ENCODE peak calls at places on chromosomes 2 and 18, in eight cellular contexts. L is cardiac muscle cell, X is uterus, V is psoas muscle, G is H1, F is upper lobe of right lung, U is PC-3, M is WERI-Rb-1. J is an unnamed sample. For H3K27me3, the result is how much of the 10 kb centered on the place peaks cover.

GRCh38 chr18:10379511-10379910 is 74.9 kb upstream of the APCDD1 start:
- DNase-seq in M (no peak), V (no peak), U (peak), F (no peak), L (no peak), G (no peak), X (no peak), J (no peak)

GRCh38 chr2:5472673-5473072 is 219.5 kb upstream of the SOX11 start:
- DNase-seq in G (no peak), F (no peak), V (no peak), L (no peak), X (no peak), M (no peak), U (no peak), J (no peak)

GRCh38 chr2:111905990-111906735 is 7.8 kb downstream of the MERTK start:
- DNase-seq in G (no peak), V (no peak), U (no peak), F (no peak), M (no peak), L (no peak), X (peak), J (peak)

GRCh38 chr2:98460573-98461560 is 16.2 kb downstream of the INPP4A start:
- DNase-seq in M (no peak), U (no peak), L (no peak), X (no peak), V (no peak), F (no peak), G (no peak), J (peak)

GRCh38 chr18:902179-902718 is 2.4 kb upstream of the ADCYAP1 start:
- DNase-seq in V (no peak), G (no peak), U (peak), M (peak), L (no peak), X (no peak), F (no peak), J (no peak)

GRCh38 chr2:75133621-75134020 is 65.7 kb downstream of the TACR1 start:
- DNase-seq in M (no peak), V (no peak), L (no peak), U (no peak), X (no peak), F (no peak), G (no peak), J (no peak)

GRCh38 chr2:145198555-145198954 is 678.6 kb upstream of the ZEB2 start:
- DNase-seq in M (no peak), V (no peak), L (no peak), F (no peak), U (no peak), X (no peak), G (no peak), J (no peak)

GRCh38 chr18:23166863-23167531 is 31.7 kb downstream of the CABLES1 start:
- DNase-seq in U (no peak), M (no peak), V (no peak), G (no peak), L (no peak), F (no peak), X (no peak), J (no peak)

GRCh38 chr2:8451273-8451672 is 230.6 kb upstream of the ID2 start:
- DNase-seq in U (no peak), G (no peak), V (no peak), F (no peak), M (no peak), X (no peak), L (no peak), J (no peak)

GRCh38 chr2:241961454-241961853 is 91.9 kb downstream of the RTP5 start:
- DNase-seq in M (no peak), G (no peak), L (no peak), X (no peak), U (no peak), V (no peak), F (peak), J (no peak)

GRCh38 chr2:37343537-37344434 is 644 bp upstream of the QPCT start:
- DNase-seq in M (no peak), U (peak), G (no peak), X (peak), V (no peak), L (no peak), F (no peak), J (no peak)

GRCh38 chr2:209809256-209809655 is 37.6 kb downstream of the UNC80 start:
- DNase-seq in X (no peak), F (no peak), G (no peak), U (no peak), L (no peak), M (no peak), V (no peak), J (peak)

GRCh38 chr2:11367170-11367569 is 22.7 kb upstream of the ROCK2 start:
- DNase-seq in M (no peak), X (no peak), L (no peak), F (no peak), G (no peak), V (no peak), U (no peak), J (no peak)

GRCh38 chr2:57100436-57100835 is 916.6 kb downstream of the CCDC85A start:
- DNase-seq in V (no peak), M (no peak), U (no peak), X (no peak), L (no peak), G (no peak), F (no peak), J (no peak)

GRCh38 chr18:74186661-74187060 is 38.3 kb downstream of the TIMM21 start:
- DNase-seq in V (no peak), G (no peak), X (no peak), U (no peak), F (no peak), L (no peak), M (no peak), J (no peak)

GRCh38 chr18:44213288-44213687 is 467.4 kb upstream of the SETBP1 start:
- DNase-seq in L (no peak), M (no peak), G (no peak), X (no peak), U (no peak), F (no peak), V (no peak), J (no peak)

GRCh38 chr2:856041-856440 is 94.6 kb upstream of the SNTG2 start:
- DNase-seq in L (no peak), G (no peak), F (no peak), X (no peak), M (no peak), U (no peak), V (no peak), J (no peak)
- H3K4me3 ChIP-seq in L (no peak), G (no peak), F (no peak), X (no peak), M (no peak), U (no peak), V (no peak), J (no peak)

GRCh38 chr2:172672999-172673726 is 62.5 kb upstream of the RAPGEF4 start:
- DNase-seq in M (no peak), V (no peak), F (no peak), G (no peak), X (no peak), U (peak), L (no peak), J (no peak)

GRCh38 chr2:172671506-172671905 is 64.1 kb upstream of the RAPGEF4 start:
- DNase-seq in G (no peak), X (no peak), V (no peak), U (peak), L (no peak), M (no peak), F (no peak), J (no peak)

GRCh38 chr2:172672114-172672513 is 63.5 kb upstream of the RAPGEF4 start:
- DNase-seq in F (no peak), L (no peak), V (no peak), U (peak), X (no peak), G (no peak), M (no peak), J (no peak)

GRCh38 chr2:172674968-172675303 is 60.7 kb upstream of the RAPGEF4 start:
- DNase-seq in L (no peak), G (no peak), V (no peak), F (no peak), M (no peak), X (no peak), U (no peak), J (no peak)

DNA sequence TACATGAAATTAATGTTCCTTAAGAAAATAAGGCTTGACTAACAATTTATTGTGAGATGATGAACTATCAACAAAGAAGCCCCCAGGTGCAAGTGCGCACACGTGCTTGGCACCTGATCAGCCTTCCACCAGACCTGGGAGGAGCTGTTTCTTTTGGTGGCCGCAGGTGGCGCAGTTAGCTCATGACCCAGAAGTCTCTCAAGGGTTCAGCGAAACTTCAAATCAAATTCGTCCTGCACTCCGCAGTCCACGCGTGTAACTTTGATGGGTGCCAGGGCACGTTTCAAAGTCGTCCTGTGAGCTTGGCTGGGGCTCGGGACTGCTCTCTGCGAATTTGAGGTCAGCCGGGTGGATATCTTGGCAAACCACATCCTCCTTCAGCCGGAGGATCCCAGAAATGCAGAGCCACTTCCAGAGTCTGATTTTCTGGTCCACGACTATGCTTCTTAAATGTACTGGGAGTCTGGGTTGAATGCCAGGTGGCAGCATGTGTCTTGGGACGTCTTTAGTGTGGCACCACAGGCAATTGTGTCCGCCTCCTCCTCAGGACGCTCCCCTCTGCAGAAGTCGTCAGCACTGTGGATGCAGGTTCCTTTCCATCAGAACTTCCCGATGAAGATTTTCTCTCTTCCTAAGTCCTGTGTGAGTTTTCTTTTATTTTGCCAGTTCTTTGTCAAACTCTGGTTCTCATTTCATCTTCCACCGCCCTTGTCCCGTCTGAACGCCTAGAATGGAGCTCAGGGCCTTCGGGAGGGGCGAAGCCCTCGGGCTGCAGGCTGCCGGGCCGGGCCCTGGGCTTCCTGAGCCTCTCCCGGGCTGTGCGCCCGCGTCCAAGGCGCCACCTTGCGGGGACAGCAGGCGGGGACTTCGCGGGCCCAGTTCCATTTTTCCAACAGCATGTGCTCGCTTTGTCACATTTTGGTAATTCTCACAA is 61.3 kb upstream of the RAPGEF4 start:
- DNase-seq in V (peak), F (peak), G (peak), M (no peak), U (no peak), L (peak), X (no peak), J (peak)
- TF ChIP-seq CTCF in V (peak), F (peak), G (peak), M (no peak), U (no peak), L (peak), X (no peak), J (peak)

DNA sequence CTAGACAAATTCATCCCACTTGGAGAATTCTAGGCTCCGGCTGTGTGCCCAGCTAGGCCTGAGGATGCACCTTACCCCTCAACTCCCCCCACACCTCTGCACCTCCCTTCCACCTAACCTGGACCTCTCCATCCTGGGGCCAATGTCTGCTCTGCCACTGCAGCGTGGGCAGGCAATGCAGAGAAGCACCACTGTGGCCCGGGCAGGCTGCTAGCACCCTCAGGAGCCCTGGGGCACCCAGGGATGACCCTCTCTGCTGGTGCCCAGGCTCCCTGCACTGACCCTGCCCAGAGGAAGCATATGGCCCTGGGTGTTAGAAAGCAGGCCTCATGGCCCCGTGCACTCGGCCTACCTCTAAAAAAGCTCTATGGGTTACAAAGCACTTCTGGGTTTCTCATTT is 49.6 kb downstream of the ADCY3 start:
- DNase-seq in M (no peak), G (no peak), V (no peak), L (no peak), X (no peak), F (no peak), U (no peak), J (no peak)
- H3K27me3 ChIP-seq in M (under half), G (under half), V (under half), L (under half), X (under half), F (under half), U (under half), J (under half)

DNA sequence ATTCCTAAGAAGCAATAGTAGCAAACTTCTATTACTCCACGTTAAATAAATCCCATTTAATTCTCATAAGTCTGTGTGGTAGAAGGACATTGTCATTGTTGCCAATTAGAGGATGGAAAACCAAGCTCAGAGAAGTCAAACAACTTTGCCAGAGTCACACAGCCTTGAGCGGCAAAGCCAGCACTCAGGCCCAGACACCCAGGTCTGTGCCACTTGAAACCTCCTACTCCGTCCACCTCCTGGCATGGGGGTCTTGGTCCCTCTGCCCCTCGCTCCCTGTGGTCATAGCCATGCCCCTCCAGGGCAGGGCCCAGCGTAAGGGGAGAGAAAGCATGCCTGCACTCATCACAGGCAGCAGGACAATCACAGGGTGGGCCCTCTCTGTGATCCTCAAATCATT is 38.4 kb downstream of the FAM178B start:
- DNase-seq in M (no peak), L (no peak), F (no peak), X (no peak), V (peak), U (no peak), G (no peak), J (no peak)
- H3K4me3 ChIP-seq in M (no peak), L (no peak), F (no peak), X (no peak), V (no peak), U (no peak), G (no peak), J (no peak)

J was measured in GM06990.